ENCODE peak calls at places on chromosomes 16 and 17, in four cellular contexts. K is H9, E is upper lobe of right lung, D is brain pericyte. T is an unnamed sample.

GRCh38 chr17:34154916-34155730 is 100.0 kb upstream of the CCL2 start:
- DNase-seq in K (peak; percentile 39), E (no peak), D (no peak), T (no peak)

GRCh38 chr17:30000755-30001257 is 59.4 kb downstream of the EFCAB5 start:
- DNase-seq in D (no peak), K (no peak), E (no peak), T (no peak)

GRCh38 chr17:60586288-60586974 is 13.6 kb upstream of the PPM1D start:
- DNase-seq in E (no peak), K (peak; percentile 67), D (no peak), T (no peak)

GRCh38 chr16:86100205-86101134 is 201.5 kb downstream of the IRF8 start:
- DNase-seq in E (no peak), D (no peak), K (no peak), T (no peak)

GRCh38 chr16:78252757-78253156 is 153.3 kb downstream of the WWOX start:
- DNase-seq in E (no peak), D (no peak), K (no peak), T (no peak)

GRCh38 chr17:1958134-1958881 is 66.8 kb downstream of the RTN4RL1 start:
- DNase-seq in D (no peak), K (no peak), E (no peak), T (no peak)

GRCh38 chr17:73549841-73550430 is 94.3 kb downstream of the SDK2 start:
- DNase-seq in E (no peak), D (no peak), K (no peak), T (peak; percentile 55)

GRCh38 chr17:78538033-78538776 is 39.0 kb downstream of the DNAH17 start:
- DNase-seq in D (no peak), K (no peak), E (peak; percentile 12), T (no peak)

GRCh38 chr17:47821031-47821423 is 567 bp downstream of the OSBPL7 start:
- DNase-seq in E (no peak), K (no peak), D (no peak), T (no peak)

GRCh38 chr17:7549401-7550055 is 670 bp downstream of the TNFSF12 start:
- DNase-seq in E (peak; percentile 80), K (no peak), D (no peak), T (no peak)

GRCh38 chr16:85514295-85514600 is 98.9 kb upstream of the GSE1 start:
- DNase-seq in D (no peak), E (peak; percentile 89), K (no peak), T (peak; percentile 59)

GRCh38 chr17:20200016-20200788 is 191.0 kb downstream of the SPECC1 start:
- DNase-seq in D (no peak), E (no peak), K (no peak), T (no peak)

GRCh38 chr17:44540246-44541084 is 16.8 kb upstream of the FZD2 start:
- DNase-seq in D (no peak), E (no peak), K (no peak), T (no peak)

GRCh38 chr17:82536220-82537201 is 17.0 kb downstream of the FOXK2 start:
- DNase-seq in K (no peak), D (peak; percentile 74), E (no peak), T (no peak)

GRCh38 chr16:52613508-52613907 is 66.6 kb upstream of the TOX3 start:
- DNase-seq in E (no peak), K (no peak), D (no peak), T (no peak)

GRCh38 chr17:34826332-34826731 is 134.9 kb downstream of the CCT6B start:
- DNase-seq in E (no peak), D (no peak), K (no peak), T (no peak)

GRCh38 chr16:55735120-55735781 is 79.5 kb downstream of the SLC6A2 start:
- DNase-seq in E (no peak), K (peak; percentile 5), D (no peak), T (no peak)

GRCh38 chr16:23952128-23953041 is 116.6 kb downstream of the PRKCB start:
- DNase-seq in D (no peak), K (no peak), E (no peak), T (no peak)

GRCh38 chr17:79831367-79832210 is 7.7 kb downstream of the CBX4 start:
- DNase-seq in D (no peak), E (peak; percentile 82), K (peak; percentile 60), T (peak; percentile 74)

GRCh38 chr17:54518706-54519105 is 381.9 kb upstream of the TOM1L1 start:
- DNase-seq in D (no peak), K (no peak), E (no peak), T (no peak)

GRCh38 chr16:4597174-4597573 is 17.5 kb downstream of the UBALD1 start:
- DNase-seq in K (no peak), D (no peak), E (no peak), T (no peak)

T was measured in posterior cingulate gyrus.